ENCODE peak calls at places on chromosome 14, in nine cellular contexts. W, K, D, B, M, X, L, F and Z are unnamed samples.

GRCh38 chr14:68466491-68466977 is 326.3 kb downstream of the ZFP36L1 start:
- DNase-seq in W (peak; percentile 91), K (no peak), D (no peak), B (no peak), M (peak; percentile 90), X (peak; percentile 92), L (peak; percentile 95), F (no peak), Z (no peak)

GRCh38 chr14:33696165-33696564 is 254.7 kb downstream of the EGLN3 start:
- DNase-seq in W (no peak), K (no peak), D (no peak), B (no peak), M (no peak), X (no peak), L (no peak), F (no peak), Z (peak; percentile 23)

GRCh38 chr14:53236708-53237107 is 83.6 kb upstream of the DDHD1 start:
- DNase-seq in W (no peak), K (no peak), D (no peak), B (no peak), M (no peak), X (no peak), L (no peak), F (no peak), Z (no peak)

GRCh38 chr14:33839193-33840076 is 111.4 kb downstream of the EGLN3 start:
- DNase-seq in W (no peak), K (peak; percentile 65), D (peak; percentile 19), B (peak; percentile 60), M (peak; percentile 37), X (no peak), L (peak; percentile 63), F (peak; percentile 41), Z (peak; percentile 35)

GRCh38 chr14:99026471-99026870 is 245.5 kb downstream of the BCL11B start:
- DNase-seq in W (no peak), K (no peak), D (no peak), B (no peak), M (no peak), X (no peak), L (no peak), F (no peak), Z (no peak)

GRCh38 chr14:67736771-67737170 is 35.1 kb downstream of the RDH12 start:
- DNase-seq in W (no peak), K (no peak), D (no peak), B (no peak), M (no peak), X (no peak), L (no peak), F (no peak), Z (no peak)

GRCh38 chr14:104206281-104206904 is 68.0 kb downstream of the KIF26A start:
- DNase-seq in W (no peak), K (peak; percentile 42), D (no peak), B (peak; percentile 94), M (no peak), X (no peak), L (no peak), F (no peak), Z (no peak)

GRCh38 chr14:75831455-75831854 is 150.3 kb downstream of the TGFB3 start:
- DNase-seq in W (peak; percentile 64), K (no peak), D (peak; percentile 87), B (no peak), M (no peak), X (no peak), L (peak; percentile 80), F (peak; percentile 25), Z (no peak)

GRCh38 chr14:55038708-55039107 is 11.7 kb downstream of the SOCS4 start:
- DNase-seq in W (peak; percentile 31), K (no peak), D (no peak), B (no peak), M (no peak), X (no peak), L (peak; percentile 32), F (no peak), Z (no peak)

GRCh38 chr14:103111297-103111981 is 11.8 kb upstream of the TNFAIP2 start:
- DNase-seq in W (no peak), K (no peak), D (no peak), B (no peak), M (peak; percentile 24), X (no peak), L (no peak), F (no peak), Z (no peak)

GRCh38 chr14:105503918-105504692 is 13.1 kb downstream of the TEDC1 start:
- DNase-seq in W (no peak), K (no peak), D (no peak), B (no peak), M (no peak), X (no peak), L (no peak), F (no peak), Z (no peak)

GRCh38 chr14:59595071-59595470 is 18.5 kb upstream of the CCDC175 start:
- DNase-seq in W (no peak), K (no peak), D (no peak), B (no peak), M (no peak), X (no peak), L (no peak), F (no peak), Z (no peak)

GRCh38 chr14:72433511-72433910 is 460.4 kb downstream of the DPF3 start:
- DNase-seq in W (peak; percentile 53), K (peak; percentile 25), D (no peak), B (no peak), M (peak; percentile 1), X (peak; percentile 22), L (peak; percentile 36), F (no peak), Z (no peak)

GRCh38 chr14:99522457-99522891 is 41.3 kb downstream of the CCNK start:
- DNase-seq in W (peak; percentile 43), K (peak; percentile 72), D (no peak), B (peak; percentile 72), M (no peak), X (no peak), L (peak; percentile 60), F (no peak), Z (no peak)

GRCh38 chr14:68306934-68307758 is 485.7 kb downstream of the ZFP36L1 start:
- DNase-seq in W (no peak), K (no peak), D (peak; percentile 88), B (no peak), M (no peak), X (no peak), L (no peak), F (no peak), Z (peak; percentile 82)

GRCh38 chr14:46734287-46734686 is 82.7 kb upstream of the RPL10L start:
- DNase-seq in W (no peak), K (no peak), D (no peak), B (no peak), M (no peak), X (no peak), L (no peak), F (no peak), Z (no peak)

GRCh38 chr14:77838756-77839565 is 39.1 kb downstream of the ADCK1 start:
- DNase-seq in W (no peak), K (no peak), D (no peak), B (no peak), M (no peak), X (no peak), L (no peak), F (no peak), Z (no peak)

GRCh38 chr14:91417134-91417982 is at the start of gene CCDC88C:
- DNase-seq in W (no peak), K (peak; percentile 70), D (peak; percentile 66), B (peak; percentile 72), M (peak; percentile 68), X (no peak), L (no peak), F (peak; percentile 66), Z (no peak)

GRCh38 chr14:91358654-91359210 is 58.9 kb downstream of the CCDC88C start:
- DNase-seq in W (no peak), K (no peak), D (no peak), B (peak; percentile 87), M (no peak), X (no peak), L (no peak), F (no peak), Z (no peak)

GRCh38 chr14:53896773-53897172 is 59.9 kb downstream of the BMP4 start:
- DNase-seq in W (peak; percentile 10), K (no peak), D (no peak), B (no peak), M (no peak), X (no peak), L (no peak), F (no peak), Z (no peak)

GRCh38 chr14:71388336-71388735 is 481.1 kb downstream of the PCNX1 start:
- DNase-seq in W (no peak), K (no peak), D (no peak), B (no peak), M (no peak), X (no peak), L (no peak), F (no peak), Z (no peak)

GRCh38 chr14:71594828-71595227 is 337.4 kb upstream of the RGS6 start:
- DNase-seq in W (no peak), K (no peak), D (no peak), B (no peak), M (no peak), X (no peak), L (no peak), F (no peak), Z (no peak)

GRCh38 chr14:68140111-68140741 is 320.6 kb downstream of the RAD51B start:
- DNase-seq in W (peak; percentile 99), K (peak; percentile 69), D (peak; percentile 89), B (peak; percentile 13), M (peak; percentile 98), X (peak; percentile 95), L (peak; percentile 98), F (no peak), Z (peak; percentile 39)

GRCh38 chr14:57930241-57930975 is 64.5 kb upstream of the SLC35F4 start:
- DNase-seq in W (no peak), K (no peak), D (no peak), B (no peak), M (peak; percentile 92), X (no peak), L (no peak), F (no peak), Z (no peak)

GRCh38 chr14:92599786-92600185 is 86.2 kb downstream of the RIN3 start:
- DNase-seq in W (no peak), K (no peak), D (no peak), B (no peak), M (peak; percentile 26), X (no peak), L (no peak), F (no peak), Z (no peak)

GRCh38 chr14:46820291-46820690 is 168.7 kb upstream of the RPL10L start:
- DNase-seq in W (no peak), K (no peak), D (no peak), B (no peak), M (no peak), X (no peak), L (no peak), F (no peak), Z (no peak)

GRCh38 chr14:31834616-31835015 is 242.5 kb upstream of the ARHGAP5 start:
- DNase-seq in W (no peak), K (no peak), D (no peak), B (no peak), M (no peak), X (peak; percentile 14), L (peak; percentile 57), F (no peak), Z (no peak)

GRCh38 chr14:89214221-89214965 is 202.6 kb downstream of the FOXN3 start:
- DNase-seq in W (no peak), K (no peak), D (peak; percentile 97), B (no peak), M (no peak), X (no peak), L (no peak), F (no peak), Z (no peak)

GRCh38 chr14:100620437-100621100 is 33.4 kb upstream of the BEGAIN start:
- DNase-seq in W (no peak), K (no peak), D (no peak), B (no peak), M (no peak), X (no peak), L (no peak), F (no peak), Z (no peak)

GRCh38 chr14:50366115-50366514 is 30.6 kb downstream of the CDKL1 start:
- DNase-seq in W (peak; percentile 19), K (peak; percentile 55), D (no peak), B (no peak), M (no peak), X (no peak), L (peak; percentile 23), F (no peak), Z (no peak)

GRCh38 chr14:38207342-38207741 is 362 bp upstream of the SSTR1 start:
- DNase-seq in W (no peak), K (no peak), D (no peak), B (no peak), M (no peak), X (no peak), L (no peak), F (no peak), Z (no peak)